ENCODE peak calls at places on chromosomes 1 and 21, in four cellular contexts. One of them, this sample, is unnamed.
A peak's percentile ranks its signal among the peaks of the same experiment; 100 is the strongest.

GRCh38 chr21:27206368-27206982 is 239.6 kb upstream of the ADAMTS5 start:
- DNase-seq in K562: no peak
- DNase-seq in SK-N-SH: no peak
- DNase-seq in GM12878: no peak
- DNase-seq in this sample: no peak

GRCh38 chr21:14285147-14285546 is 69.2 kb downstream of the RBM11 start:
- DNase-seq in GM12878: no peak
- DNase-seq in SK-N-SH: no peak
- DNase-seq in K562: no peak
- DNase-seq in this sample: no peak

GRCh38 chr1:180515857-180516388 is 13.5 kb upstream of the ACBD6 start:
- DNase-seq in SK-N-SH: peak; percentile 83
- DNase-seq in K562: peak; percentile 82
- DNase-seq in GM12878: peak; percentile 49
- DNase-seq in this sample: peak; percentile 60

GRCh38 chr21:46109251-46110221 is 11.6 kb downstream of the COL6A2 start:
- DNase-seq in SK-N-SH: peak; percentile 39
- DNase-seq in K562: no peak
- DNase-seq in GM12878: no peak
- DNase-seq in this sample: no peak

GRCh38 chr1:26409191-26409751 is 1.3 kb upstream of the LIN28A start:
- DNase-seq in K562: no peak
- DNase-seq in GM12878: no peak
- DNase-seq in SK-N-SH: peak; percentile 78
- DNase-seq in this sample: peak; percentile 25

GRCh38 chr1:165063181-165063955 is 293.1 kb downstream of the LMX1A start:
- DNase-seq in SK-N-SH: no peak
- DNase-seq in K562: no peak
- DNase-seq in GM12878: no peak
- DNase-seq in this sample: no peak

GRCh38 chr21:15422761-15423160 is 307.0 kb upstream of the USP25 start:
- DNase-seq in SK-N-SH: no peak
- DNase-seq in GM12878: no peak
- DNase-seq in K562: no peak
- DNase-seq in this sample: no peak

GRCh38 chr21:43815107-43815742 is 25.8 kb downstream of the RRP1 start:
- DNase-seq in GM12878: no peak
- DNase-seq in K562: peak; percentile 94
- DNase-seq in SK-N-SH: no peak
- DNase-seq in this sample: no peak

GRCh38 chr21:41316641-41317392 is at the start of gene FAM3B:
- DNase-seq in SK-N-SH: peak; percentile 19
- DNase-seq in K562: no peak
- DNase-seq in GM12878: no peak
- DNase-seq in this sample: no peak

GRCh38 chr1:58628987-58629598 is 52.0 kb upstream of the TACSTD2 start:
- DNase-seq in GM12878: no peak
- DNase-seq in K562: no peak
- DNase-seq in SK-N-SH: no peak
- DNase-seq in this sample: no peak

GRCh38 chr1:71753746-71754145 is 528.6 kb downstream of the NEGR1 start:
- DNase-seq in SK-N-SH: no peak
- DNase-seq in K562: no peak
- DNase-seq in GM12878: no peak
- DNase-seq in this sample: no peak

GRCh38 chr1:171083222-171083621 is 7.5 kb upstream of the FMO3 start:
- DNase-seq in K562: no peak
- DNase-seq in GM12878: no peak
- DNase-seq in SK-N-SH: no peak
- DNase-seq in this sample: no peak

GRCh38 chr1:41754540-41754939 is 164.2 kb downstream of the HIVEP3 start:
- DNase-seq in GM12878: no peak
- DNase-seq in SK-N-SH: no peak
- DNase-seq in K562: no peak
- DNase-seq in this sample: no peak

GRCh38 chr1:15283500-15283899 is 36.5 kb downstream of the FHAD1 start:
- DNase-seq in SK-N-SH: peak; percentile 75
- DNase-seq in GM12878: no peak
- DNase-seq in K562: no peak
- DNase-seq in this sample: no peak

GRCh38 chr1:3714284-3714741 is 37.9 kb upstream of the CCDC27 start:
- DNase-seq in K562: no peak
- DNase-seq in GM12878: no peak
- DNase-seq in SK-N-SH: no peak
- DNase-seq in this sample: no peak

GRCh38 chr1:246020231-246020954 is 486.7 kb downstream of the SMYD3 start:
- DNase-seq in GM12878: no peak
- DNase-seq in SK-N-SH: no peak
- DNase-seq in K562: no peak
- DNase-seq in this sample: peak; percentile 52
- TF ChIP-seq GABPA in GM12878: no peak
- TF ChIP-seq GABPA in SK-N-SH: no peak
- TF ChIP-seq GABPA in K562: no peak
- TF ChIP-seq GABPA in this sample: no peak

GRCh38 chr1:9235123-9235513 is 544 bp downstream of the H6PD start:
- DNase-seq in K562: no peak
- DNase-seq in SK-N-SH: no peak
- DNase-seq in GM12878: no peak
- DNase-seq in this sample: no peak

GRCh38 chr1:9234223-9235122 is at the start of gene H6PD:
- DNase-seq in GM12878: no peak
- DNase-seq in K562: peak; percentile 99
- DNase-seq in SK-N-SH: peak; percentile 99
- DNase-seq in this sample: peak; percentile 74

GRCh38 chr1:9233942-9234222 is 692 bp upstream of the H6PD start:
- DNase-seq in GM12878: no peak
- DNase-seq in K562: no peak
- DNase-seq in SK-N-SH: no peak
- DNase-seq in this sample: no peak

GRCh38 chr1:9231648-9232332 is 2.8 kb upstream of the H6PD start:
- DNase-seq in GM12878: no peak
- DNase-seq in SK-N-SH: no peak
- DNase-seq in K562: no peak
- DNase-seq in this sample: no peak

DNA sequence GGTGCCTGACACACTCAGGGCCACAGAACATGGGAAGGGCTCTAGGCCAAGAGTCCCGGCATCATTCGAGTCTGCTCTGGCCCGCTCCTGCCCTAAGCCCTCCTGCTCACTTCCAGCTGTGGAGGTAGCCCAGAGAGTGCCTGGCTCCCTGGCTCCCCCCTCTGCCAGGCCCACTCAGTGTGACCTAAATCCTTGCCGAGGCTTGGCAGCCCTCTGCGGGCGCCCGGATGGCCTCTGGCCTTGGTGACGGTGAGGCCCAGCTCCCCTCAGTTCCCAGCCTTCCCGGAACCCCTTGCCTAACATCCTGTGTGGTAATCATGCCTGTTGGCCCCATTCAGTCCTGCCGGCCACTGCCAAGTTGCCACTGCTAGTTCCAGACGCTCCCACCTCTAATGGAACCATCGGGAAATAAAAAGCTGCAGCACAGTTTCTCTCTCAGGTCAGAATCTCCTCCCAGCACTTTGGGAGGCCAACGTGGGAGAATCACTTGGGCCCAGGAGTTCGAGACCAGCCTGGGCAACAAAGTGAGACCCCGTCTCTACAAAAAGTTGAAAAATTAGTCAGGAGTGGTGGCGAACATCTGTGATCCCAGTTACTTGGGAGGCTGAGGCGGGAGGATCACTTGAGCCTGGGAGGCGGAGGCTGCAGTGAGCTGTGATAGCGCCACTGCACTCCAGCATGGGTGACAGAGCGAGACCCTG is 1.2 kb upstream of the H6PD start:
- DNase-seq in GM12878: no peak
- DNase-seq in K562: no peak
- DNase-seq in SK-N-SH: no peak
- DNase-seq in this sample: peak; percentile 86
- TF ChIP-seq POLR2AphosphoS5 in GM12878: no peak
- TF ChIP-seq POLR2AphosphoS5 in K562: no peak
- TF ChIP-seq POLR2AphosphoS5 in SK-N-SH: no peak
- TF ChIP-seq POLR2AphosphoS5 in this sample: no peak

GRCh38 chr1:64243757-64244080 is 40.3 kb downstream of the UBE2U start:
- DNase-seq in K562: no peak
- DNase-seq in SK-N-SH: no peak
- DNase-seq in GM12878: no peak
- DNase-seq in this sample: no peak
- TF ChIP-seq GABPA in K562: no peak
- TF ChIP-seq GABPA in SK-N-SH: no peak
- TF ChIP-seq GABPA in GM12878: no peak
- TF ChIP-seq GABPA in this sample: no peak

GRCh38 chr1:39957299-39958020 is 2.5 kb downstream of the MFSD2A start:
- DNase-seq in K562: no peak
- DNase-seq in GM12878: no peak
- DNase-seq in SK-N-SH: peak; percentile 10
- DNase-seq in this sample: no peak
- TF ChIP-seq POLR2AphosphoS5 in K562: no peak
- TF ChIP-seq POLR2AphosphoS5 in GM12878: no peak
- TF ChIP-seq POLR2AphosphoS5 in SK-N-SH: no peak
- TF ChIP-seq POLR2AphosphoS5 in this sample: no peak

GRCh38 chr1:87403047-87403820 is 74.6 kb downstream of the LMO4 start:
- DNase-seq in K562: no peak
- DNase-seq in GM12878: no peak
- DNase-seq in SK-N-SH: no peak
- DNase-seq in this sample: peak; percentile 33

GRCh38 chr1:87399701-87400100 is 71.0 kb downstream of the LMO4 start:
- DNase-seq in K562: no peak
- DNase-seq in SK-N-SH: no peak
- DNase-seq in GM12878: no peak
- DNase-seq in this sample: no peak

GRCh38 chr1:87402192-87403046 is 73.7 kb downstream of the LMO4 start:
- DNase-seq in SK-N-SH: no peak
- DNase-seq in K562: no peak
- DNase-seq in GM12878: no peak
- DNase-seq in this sample: no peak

GRCh38 chr1:87408665-87409248 is 80.1 kb downstream of the LMO4 start:
- DNase-seq in K562: no peak
- DNase-seq in SK-N-SH: no peak
- DNase-seq in GM12878: no peak
- DNase-seq in this sample: no peak

DNA sequence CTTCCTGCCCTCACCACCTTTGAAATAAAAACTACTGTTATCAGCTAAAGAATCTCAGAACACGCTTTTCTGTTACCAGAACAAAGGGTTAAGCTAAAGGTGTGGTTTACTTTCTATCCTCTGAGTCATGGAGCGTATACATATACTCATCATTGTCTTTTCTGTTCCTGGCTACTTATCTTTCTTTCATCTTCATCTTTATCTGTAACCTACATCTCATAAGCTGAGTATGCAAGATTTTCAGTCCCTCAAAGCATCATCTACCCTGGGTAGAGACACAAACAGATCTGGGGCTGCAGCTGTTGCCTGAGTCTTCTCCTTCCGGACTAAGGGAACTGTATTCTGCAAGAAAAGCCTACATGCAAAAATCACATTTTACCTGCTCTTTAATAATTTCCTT is 75.6 kb downstream of the LMO4 start:
- DNase-seq in K562: no peak
- DNase-seq in GM12878: no peak
- DNase-seq in SK-N-SH: no peak
- DNase-seq in this sample: no peak
- TF ChIP-seq GABPA in K562: no peak
- TF ChIP-seq GABPA in GM12878: no peak
- TF ChIP-seq GABPA in SK-N-SH: no peak
- TF ChIP-seq GABPA in this sample: no peak

DNA sequence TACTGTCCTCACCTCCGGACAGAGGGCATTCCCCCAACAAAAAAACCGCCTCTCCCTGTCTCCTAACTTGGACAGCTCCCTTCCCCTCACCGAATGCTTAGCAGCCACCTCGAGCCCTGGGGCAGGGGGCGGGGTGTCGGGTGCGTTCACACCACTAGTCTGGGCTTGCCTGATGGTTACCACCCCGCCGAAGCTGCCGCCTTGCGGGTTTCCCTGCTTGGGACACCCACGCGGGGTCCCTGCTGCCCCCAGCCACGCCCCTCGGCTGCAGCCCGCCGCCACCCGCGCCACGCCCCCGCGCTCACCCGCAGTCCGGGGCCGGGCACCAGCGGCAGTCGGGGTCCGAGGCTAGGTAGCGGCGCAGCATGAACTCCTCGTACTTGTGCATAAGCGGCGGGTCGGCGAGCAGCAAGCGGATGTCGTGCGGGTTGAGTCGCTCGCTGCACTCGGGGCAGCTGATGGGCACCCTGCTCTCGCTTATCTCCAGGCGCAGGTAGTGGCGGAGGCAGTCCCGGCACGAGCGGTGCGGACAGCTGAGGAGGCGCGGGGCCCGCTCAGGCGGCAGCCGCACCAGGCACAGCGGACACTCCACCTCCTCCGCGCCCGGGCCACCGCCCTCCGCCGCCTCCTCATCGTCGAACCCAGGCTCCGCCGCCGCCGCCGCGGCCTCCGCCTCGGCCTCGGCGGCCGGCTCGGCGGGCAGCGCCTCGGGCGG is 706 bp downstream of the RNF19B start:
- DNase-seq in SK-N-SH: peak; percentile 84
- DNase-seq in GM12878: no peak
- DNase-seq in K562: peak; percentile 86
- DNase-seq in this sample: peak; percentile 57
- TF ChIP-seq POLR2AphosphoS5 in SK-N-SH: no peak
- TF ChIP-seq POLR2AphosphoS5 in GM12878: no peak
- TF ChIP-seq POLR2AphosphoS5 in K562: no peak
- TF ChIP-seq POLR2AphosphoS5 in this sample: no peak

GRCh38 chr1:67189953-67190352 is 23.7 kb downstream of the IL23R start:
- DNase-seq in GM12878: no peak
- DNase-seq in SK-N-SH: no peak
- DNase-seq in K562: no peak
- DNase-seq in this sample: no peak
- TF ChIP-seq GABPA in GM12878: no peak
- TF ChIP-seq GABPA in SK-N-SH: no peak
- TF ChIP-seq GABPA in K562: no peak
- TF ChIP-seq GABPA in this sample: no peak

DNA sequence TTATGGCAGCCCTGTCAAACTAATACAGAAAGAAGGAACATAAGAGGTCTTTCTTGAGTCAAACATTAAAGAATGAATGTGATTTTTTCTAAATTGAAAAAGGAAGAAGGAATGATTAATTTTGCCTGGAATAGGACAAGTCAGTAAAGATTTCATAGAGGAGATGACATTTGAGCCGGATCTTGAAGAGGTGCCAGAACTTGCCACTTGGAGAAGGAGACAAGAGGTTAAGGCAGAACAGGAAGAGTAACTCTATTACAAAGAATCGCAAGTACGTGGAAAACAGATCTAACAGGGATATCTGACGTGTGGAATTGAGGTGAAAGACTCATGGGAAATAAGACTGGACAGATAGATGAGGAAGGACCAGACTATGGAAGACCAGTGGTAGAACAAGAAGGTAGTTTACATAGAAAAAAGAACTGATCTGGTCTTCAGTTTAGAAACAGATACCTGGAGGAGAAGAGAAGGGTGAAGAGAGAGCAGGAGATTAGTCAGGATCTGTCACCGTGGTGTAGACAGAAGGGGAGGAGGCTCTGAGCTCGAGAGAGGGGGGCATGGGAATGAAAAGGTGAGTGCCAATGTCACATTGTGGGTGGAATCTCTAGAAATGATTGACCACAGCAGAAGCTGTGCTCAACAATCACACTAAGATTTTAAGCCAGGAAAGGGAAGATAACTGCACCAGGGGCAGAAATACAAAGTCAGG is 32.5 kb downstream of the RHOU start:
- DNase-seq in GM12878: no peak
- DNase-seq in K562: no peak
- DNase-seq in SK-N-SH: no peak
- DNase-seq in this sample: no peak
- TF ChIP-seq POLR2AphosphoS5 in GM12878: no peak
- TF ChIP-seq POLR2AphosphoS5 in K562: no peak
- TF ChIP-seq POLR2AphosphoS5 in SK-N-SH: no peak
- TF ChIP-seq POLR2AphosphoS5 in this sample: no peak